ENCODE peak calls at places on chromosomes 3 and 15, in ten cellular contexts. One of them, this sample, is unnamed. For H3K36me3, the result is how much of the 10 kb centered on the place peaks cover.

GRCh38 chr3:148006508-148006907 is 597.3 kb downstream of the ZIC1 start:
- DNase-seq in fibroblast of lung: peak
- DNase-seq in lower lobe of right lung: no peak
- DNase-seq in transverse colon: no peak
- DNase-seq in hepatocyte: peak
- DNase-seq in heart right ventricle: no peak
- DNase-seq in GM23248: peak
- DNase-seq in tibial artery: no peak
- DNase-seq in kidney: no peak
- DNase-seq in cardiac muscle cell: peak
- DNase-seq in this sample: no peak

GRCh38 chr3:171396048-171396447 is 64.2 kb downstream of the TNIK start:
- DNase-seq in fibroblast of lung: peak
- DNase-seq in lower lobe of right lung: no peak
- DNase-seq in transverse colon: no peak
- DNase-seq in hepatocyte: no peak
- DNase-seq in heart right ventricle: no peak
- DNase-seq in GM23248: peak
- DNase-seq in tibial artery: no peak
- DNase-seq in kidney: no peak
- DNase-seq in cardiac muscle cell: peak
- DNase-seq in this sample: no peak

GRCh38 chr3:51966016-51966415 is 1.2 kb downstream of the PCBP4 start:
- DNase-seq in fibroblast of lung: no peak
- DNase-seq in lower lobe of right lung: no peak
- DNase-seq in transverse colon: no peak
- DNase-seq in hepatocyte: no peak
- DNase-seq in heart right ventricle: no peak
- DNase-seq in GM23248: no peak
- DNase-seq in tibial artery: no peak
- DNase-seq in kidney: no peak
- DNase-seq in cardiac muscle cell: no peak
- DNase-seq in this sample: no peak

GRCh38 chr15:92898988-92899909 is 875 bp upstream of the CHD2 start:
- DNase-seq in fibroblast of lung: no peak
- DNase-seq in lower lobe of right lung: no peak
- DNase-seq in transverse colon: no peak
- DNase-seq in hepatocyte: no peak
- DNase-seq in heart right ventricle: no peak
- DNase-seq in GM23248: no peak
- DNase-seq in tibial artery: no peak
- DNase-seq in kidney: no peak
- DNase-seq in cardiac muscle cell: no peak
- DNase-seq in this sample: no peak

GRCh38 chr3:72193768-72194463 is 409.0 kb upstream of the PROK2 start:
- DNase-seq in fibroblast of lung: no peak
- DNase-seq in lower lobe of right lung: no peak
- DNase-seq in transverse colon: no peak
- DNase-seq in hepatocyte: no peak
- DNase-seq in heart right ventricle: no peak
- DNase-seq in GM23248: peak
- DNase-seq in tibial artery: no peak
- DNase-seq in kidney: no peak
- DNase-seq in cardiac muscle cell: peak
- DNase-seq in this sample: no peak

GRCh38 chr3:187935623-187936156 is 190.4 kb upstream of the BCL6 start:
- DNase-seq in fibroblast of lung: no peak
- DNase-seq in lower lobe of right lung: no peak
- DNase-seq in transverse colon: peak
- DNase-seq in hepatocyte: no peak
- DNase-seq in heart right ventricle: no peak
- DNase-seq in GM23248: no peak
- DNase-seq in tibial artery: no peak
- DNase-seq in kidney: no peak
- DNase-seq in cardiac muscle cell: no peak
- DNase-seq in this sample: no peak

GRCh38 chr15:40782609-40783227 is 12.9 kb downstream of the C15orf62 start:
- DNase-seq in fibroblast of lung: peak
- DNase-seq in lower lobe of right lung: peak
- DNase-seq in transverse colon: peak
- DNase-seq in hepatocyte: peak
- DNase-seq in heart right ventricle: no peak
- DNase-seq in GM23248: peak
- DNase-seq in tibial artery: peak
- DNase-seq in kidney: peak
- DNase-seq in cardiac muscle cell: peak
- DNase-seq in this sample: no peak

GRCh38 chr3:152834354-152835310 is at the start of gene P2RY1:
- DNase-seq in fibroblast of lung: peak
- DNase-seq in lower lobe of right lung: peak
- DNase-seq in transverse colon: peak
- DNase-seq in hepatocyte: peak
- DNase-seq in heart right ventricle: peak
- DNase-seq in GM23248: peak
- DNase-seq in tibial artery: peak
- DNase-seq in kidney: peak
- DNase-seq in cardiac muscle cell: peak
- DNase-seq in this sample: peak

GRCh38 chr3:97719156-97719821 is 45.3 kb upstream of the ARL6 start:
- DNase-seq in fibroblast of lung: peak
- DNase-seq in lower lobe of right lung: peak
- DNase-seq in transverse colon: peak
- DNase-seq in hepatocyte: peak
- DNase-seq in heart right ventricle: peak
- DNase-seq in GM23248: peak
- DNase-seq in tibial artery: no peak
- DNase-seq in kidney: peak
- DNase-seq in cardiac muscle cell: peak
- DNase-seq in this sample: peak

GRCh38 chr3:150370129-150370602 is 37.9 kb upstream of the TSC22D2 start:
- DNase-seq in fibroblast of lung: peak
- DNase-seq in lower lobe of right lung: no peak
- DNase-seq in transverse colon: peak
- DNase-seq in hepatocyte: peak
- DNase-seq in heart right ventricle: peak
- DNase-seq in GM23248: peak
- DNase-seq in tibial artery: peak
- DNase-seq in kidney: no peak
- DNase-seq in cardiac muscle cell: peak
- DNase-seq in this sample: peak

GRCh38 chr3:183662099-183662498 is 26.7 kb downstream of the KLHL24 start:
- DNase-seq in fibroblast of lung: no peak
- DNase-seq in lower lobe of right lung: no peak
- DNase-seq in transverse colon: no peak
- DNase-seq in hepatocyte: no peak
- DNase-seq in heart right ventricle: no peak
- DNase-seq in GM23248: peak
- DNase-seq in tibial artery: no peak
- DNase-seq in kidney: no peak
- DNase-seq in cardiac muscle cell: peak
- DNase-seq in this sample: no peak

GRCh38 chr3:125528920-125529319 is 8.9 kb upstream of the SNX4 start:
- DNase-seq in fibroblast of lung: no peak
- DNase-seq in lower lobe of right lung: no peak
- DNase-seq in transverse colon: no peak
- DNase-seq in hepatocyte: no peak
- DNase-seq in heart right ventricle: no peak
- DNase-seq in GM23248: no peak
- DNase-seq in tibial artery: no peak
- DNase-seq in kidney: no peak
- DNase-seq in cardiac muscle cell: no peak
- DNase-seq in this sample: no peak

GRCh38 chr15:78450285-78450858 is 12.4 kb downstream of the IREB2 start:
- DNase-seq in fibroblast of lung: no peak
- DNase-seq in lower lobe of right lung: no peak
- DNase-seq in transverse colon: no peak
- DNase-seq in hepatocyte: no peak
- DNase-seq in heart right ventricle: no peak
- DNase-seq in GM23248: no peak
- DNase-seq in tibial artery: no peak
- DNase-seq in kidney: no peak
- DNase-seq in cardiac muscle cell: no peak
- DNase-seq in this sample: no peak
- H3K36me3 ChIP-seq in fibroblast of lung: under half
- H3K36me3 ChIP-seq in lower lobe of right lung: under half
- H3K36me3 ChIP-seq in transverse colon: under half
- H3K36me3 ChIP-seq in hepatocyte: under half
- H3K36me3 ChIP-seq in heart right ventricle: under half
- H3K36me3 ChIP-seq in GM23248: under half
- H3K36me3 ChIP-seq in tibial artery: under half
- H3K36me3 ChIP-seq in kidney: under half
- H3K36me3 ChIP-seq in cardiac muscle cell: under half
- H3K36me3 ChIP-seq in this sample: half or more

GRCh38 chr15:33008284-33009011 is 186.1 kb downstream of the FMN1 start:
- DNase-seq in fibroblast of lung: peak
- DNase-seq in lower lobe of right lung: no peak
- DNase-seq in transverse colon: no peak
- DNase-seq in hepatocyte: no peak
- DNase-seq in heart right ventricle: no peak
- DNase-seq in GM23248: peak
- DNase-seq in tibial artery: no peak
- DNase-seq in kidney: no peak
- DNase-seq in cardiac muscle cell: peak
- DNase-seq in this sample: peak
- H3K27ac ChIP-seq in fibroblast of lung: peak
- H3K27ac ChIP-seq in lower lobe of right lung: no peak
- H3K27ac ChIP-seq in transverse colon: no peak
- H3K27ac ChIP-seq in hepatocyte: no peak
- H3K27ac ChIP-seq in heart right ventricle: no peak
- H3K27ac ChIP-seq in GM23248: no peak
- H3K27ac ChIP-seq in tibial artery: no peak
- H3K27ac ChIP-seq in kidney: no peak
- H3K27ac ChIP-seq in cardiac muscle cell: no peak
- H3K27ac ChIP-seq in this sample: peak

DNA sequence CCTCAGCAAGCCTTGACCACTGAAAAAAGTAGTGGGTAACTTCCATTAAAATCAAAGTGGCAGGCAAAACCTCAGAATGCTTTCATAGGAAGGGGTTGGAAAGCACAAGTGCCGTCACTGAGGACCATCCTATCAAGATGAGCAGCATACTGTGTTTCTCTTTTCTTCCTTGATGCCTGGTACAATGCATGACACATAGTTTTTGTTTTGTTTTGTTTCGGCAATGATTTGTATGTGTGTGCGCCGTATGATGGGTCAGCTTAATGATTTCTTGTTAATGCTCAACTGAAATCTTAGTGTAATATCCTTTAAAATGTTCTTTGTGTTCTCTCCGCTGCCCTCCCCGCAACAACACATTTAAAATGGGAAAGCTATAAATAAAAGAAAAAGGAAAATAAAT is 476.4 kb upstream of the KCNMB2 start:
- DNase-seq in fibroblast of lung: peak
- DNase-seq in lower lobe of right lung: no peak
- DNase-seq in transverse colon: no peak
- DNase-seq in hepatocyte: no peak
- DNase-seq in heart right ventricle: no peak
- DNase-seq in GM23248: peak
- DNase-seq in tibial artery: no peak
- DNase-seq in kidney: no peak
- DNase-seq in cardiac muscle cell: no peak
- DNase-seq in this sample: no peak
- H3K36me3 ChIP-seq in fibroblast of lung: under half
- H3K36me3 ChIP-seq in lower lobe of right lung: under half
- H3K36me3 ChIP-seq in transverse colon: under half
- H3K36me3 ChIP-seq in hepatocyte: under half
- H3K36me3 ChIP-seq in heart right ventricle: under half
- H3K36me3 ChIP-seq in GM23248: under half
- H3K36me3 ChIP-seq in tibial artery: under half
- H3K36me3 ChIP-seq in kidney: under half
- H3K36me3 ChIP-seq in cardiac muscle cell: under half
- H3K36me3 ChIP-seq in this sample: under half

GRCh38 chr3:16325850-16326249 is 60.8 kb downstream of the OXNAD1 start:
- DNase-seq in fibroblast of lung: no peak
- DNase-seq in lower lobe of right lung: no peak
- DNase-seq in transverse colon: no peak
- DNase-seq in hepatocyte: no peak
- DNase-seq in heart right ventricle: no peak
- DNase-seq in GM23248: no peak
- DNase-seq in tibial artery: no peak
- DNase-seq in kidney: no peak
- DNase-seq in cardiac muscle cell: no peak
- DNase-seq in this sample: no peak
- H3K27ac ChIP-seq in fibroblast of lung: no peak
- H3K27ac ChIP-seq in lower lobe of right lung: no peak
- H3K27ac ChIP-seq in transverse colon: no peak
- H3K27ac ChIP-seq in hepatocyte: no peak
- H3K27ac ChIP-seq in heart right ventricle: no peak
- H3K27ac ChIP-seq in GM23248: no peak
- H3K27ac ChIP-seq in tibial artery: no peak
- H3K27ac ChIP-seq in kidney: no peak
- H3K27ac ChIP-seq in cardiac muscle cell: no peak
- H3K27ac ChIP-seq in this sample: no peak

GRCh38 chr3:30694148-30694547 is 87.7 kb downstream of the TGFBR2 start:
- DNase-seq in fibroblast of lung: no peak
- DNase-seq in lower lobe of right lung: no peak
- DNase-seq in transverse colon: no peak
- DNase-seq in hepatocyte: no peak
- DNase-seq in heart right ventricle: no peak
- DNase-seq in GM23248: no peak
- DNase-seq in tibial artery: no peak
- DNase-seq in kidney: no peak
- DNase-seq in cardiac muscle cell: no peak
- DNase-seq in this sample: no peak
- H3K36me3 ChIP-seq in fibroblast of lung: under half
- H3K36me3 ChIP-seq in lower lobe of right lung: half or more
- H3K36me3 ChIP-seq in transverse colon: under half
- H3K36me3 ChIP-seq in hepatocyte: under half
- H3K36me3 ChIP-seq in heart right ventricle: under half
- H3K36me3 ChIP-seq in GM23248: half or more
- H3K36me3 ChIP-seq in tibial artery: under half
- H3K36me3 ChIP-seq in kidney: under half
- H3K36me3 ChIP-seq in cardiac muscle cell: under half
- H3K36me3 ChIP-seq in this sample: under half

DNA sequence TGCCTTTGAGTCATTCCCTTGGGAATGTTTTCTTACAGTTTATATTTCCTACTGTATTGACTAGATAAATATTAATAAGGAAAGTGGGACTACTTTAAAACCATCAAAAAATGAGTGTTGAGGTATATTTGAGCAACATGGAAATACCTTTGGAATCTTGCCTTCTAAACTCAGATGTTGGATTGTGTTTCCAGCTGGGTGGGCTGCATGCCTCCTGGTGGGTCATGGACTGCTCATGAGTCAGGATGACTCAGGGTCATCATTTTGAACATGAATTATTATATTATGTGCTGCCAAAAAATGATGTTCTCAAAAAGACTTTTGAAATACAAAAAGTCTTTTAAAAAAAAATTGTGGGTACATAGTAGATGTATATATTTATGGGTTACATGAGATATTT is 41.1 kb upstream of the APH1B start:
- DNase-seq in fibroblast of lung: peak
- DNase-seq in lower lobe of right lung: no peak
- DNase-seq in transverse colon: no peak
- DNase-seq in hepatocyte: no peak
- DNase-seq in heart right ventricle: no peak
- DNase-seq in GM23248: peak
- DNase-seq in tibial artery: no peak
- DNase-seq in kidney: no peak
- DNase-seq in cardiac muscle cell: peak
- DNase-seq in this sample: peak
- H3K27ac ChIP-seq in fibroblast of lung: no peak
- H3K27ac ChIP-seq in lower lobe of right lung: no peak
- H3K27ac ChIP-seq in transverse colon: no peak
- H3K27ac ChIP-seq in hepatocyte: no peak
- H3K27ac ChIP-seq in heart right ventricle: no peak
- H3K27ac ChIP-seq in GM23248: peak
- H3K27ac ChIP-seq in tibial artery: no peak
- H3K27ac ChIP-seq in kidney: no peak
- H3K27ac ChIP-seq in cardiac muscle cell: no peak
- H3K27ac ChIP-seq in this sample: peak